ENCODE peak calls at places on chromosomes 4 and X, in four cellular contexts. Y is K562, Q is HepG2, V is GM12878. H is an unnamed sample.

GRCh38 chrX:31199770-31200114 is 127.9 kb upstream of the FTHL17 start:
- DNase-seq in Q (peak; percentile 59), Y (no peak), V (no peak), H (no peak)

GRCh38 chr4:148443550-148444295 is 1.5 kb upstream of the NR3C2 start:
- DNase-seq in Y (no peak), V (no peak), Q (no peak), H (no peak)

GRCh38 chr4:123412700-123413512 is 16.3 kb downstream of the SPRY1 start:
- DNase-seq in Y (no peak), Q (no peak), V (no peak), H (no peak)

GRCh38 chr4:68466185-68466584 is 18.9 kb downstream of the TMPRSS11E start:
- DNase-seq in Q (no peak), Y (no peak), V (no peak), H (no peak)

GRCh38 chr4:94349193-94349592 is 6.6 kb upstream of the HPGDS start:
- DNase-seq in Q (no peak), Y (no peak), V (no peak), H (no peak)

GRCh38 chr4:5267418-5267817 is 216.1 kb downstream of the STK32B start:
- DNase-seq in V (no peak), Y (no peak), Q (no peak), H (no peak)

GRCh38 chr4:176919631-176920030 is 126.9 kb upstream of the VEGFC start:
- DNase-seq in Q (no peak), Y (no peak), V (no peak), H (no peak)

GRCh38 chrX:143768976-143769375 is 48.4 kb upstream of the SPANXN2 start:
- DNase-seq in Y (no peak), V (no peak), Q (no peak), H (no peak)

GRCh38 chrX:28847423-28847822 is 260.2 kb downstream of the IL1RAPL1 start:
- DNase-seq in V (no peak), Y (no peak), Q (no peak), H (peak; percentile 1)

GRCh38 chr4:72286185-72286584 is 254.4 kb downstream of the NPFFR2 start:
- DNase-seq in Q (no peak), V (no peak), Y (no peak), H (no peak)

GRCh38 chr4:2793920-2794706 is 1.2 kb downstream of the SH3BP2 start:
- DNase-seq in Y (no peak), V (no peak), Q (peak; percentile 69), H (no peak)

GRCh38 chr4:22410645-22411247 is 105.1 kb downstream of the ADGRA3 start:
- DNase-seq in Y (no peak), Q (peak; percentile 14), V (no peak), H (no peak)

GRCh38 chr4:56535915-56536314 is 30.3 kb downstream of the ARL9 start:
- DNase-seq in V (no peak), Y (no peak), Q (no peak), H (no peak)

GRCh38 chr4:74433043-74433442 is 11.9 kb upstream of the AREG start:
- DNase-seq in Y (no peak), V (no peak), Q (no peak), H (no peak)

GRCh38 chrX:2654436-2655340 is 36.4 kb upstream of the CD99 start:
- DNase-seq in Y (peak; percentile 8), Q (peak; percentile 90), V (no peak), H (peak; percentile 10)

GRCh38 chr4:134470544-134470943 is 269.0 kb upstream of the PABPC4L start:
- DNase-seq in Q (peak; percentile 16), Y (no peak), V (no peak), H (no peak)

GRCh38 chr4:7213802-7214201 is 21.5 kb downstream of the SORCS2 start:
- DNase-seq in Q (no peak), V (no peak), Y (no peak), H (no peak)

GRCh38 chrX:103536071-103536470 is 16.8 kb upstream of the RAB40A start:
- DNase-seq in V (no peak), Y (no peak), Q (no peak), H (no peak)

GRCh38 chr4:149630079-149630478 is 185.6 kb downstream of the IQCM start:
- DNase-seq in Q (no peak), V (no peak), Y (no peak), H (no peak)

GRCh38 chr4:93764647-93765246 is 63.8 kb upstream of the ATOH1 start:
- DNase-seq in Y (peak; percentile 46), V (no peak), Q (peak; percentile 18), H (peak; percentile 40)

GRCh38 chr4:182876427-182876826 is 40.8 kb downstream of the DCTD start:
- DNase-seq in Q (no peak), Y (no peak), V (no peak), H (no peak)

GRCh38 chrX:83260288-83260687 is 247.8 kb upstream of the POU3F4 start:
- DNase-seq in Q (no peak), V (no peak), Y (no peak), H (no peak)

GRCh38 chr4:1728061-1728980 is 7.0 kb downstream of the TACC3 start:
- DNase-seq in Q (no peak), Y (no peak), V (no peak), H (no peak)

GRCh38 chr4:123827511-123827910 is 430.9 kb downstream of the SPRY1 start:
- DNase-seq in V (no peak), Q (no peak), Y (no peak), H (no peak)

GRCh38 chr4:119570401-119570800 is 58.2 kb downstream of the PDE5A start:
- DNase-seq in V (no peak), Q (no peak), Y (no peak), H (no peak)

GRCh38 chr4:107760281-107760947 is 40.4 kb upstream of the PAPSS1 start:
- DNase-seq in V (no peak), Y (no peak), Q (peak; percentile 23), H (peak; percentile 47)

GRCh38 chr4:93416337-93417102 is 412.0 kb upstream of the ATOH1 start:
- DNase-seq in V (no peak), Y (no peak), Q (no peak), H (no peak)

GRCh38 chr4:176789955-176790354 is 2.8 kb downstream of the VEGFC start:
- DNase-seq in Q (peak; percentile 31), V (no peak), Y (peak; percentile 13), H (peak; percentile 70)

GRCh38 chr4:82797591-82798081 is 960 bp downstream of the SCD5 start:
- DNase-seq in Y (no peak), V (no peak), Q (no peak), H (no peak)

GRCh38 chrX:118350221-118350620 is 4.3 kb downstream of the WDR44 start:
- DNase-seq in Q (no peak), V (no peak), Y (no peak), H (no peak)

GRCh38 chr4:3505231-3505630 is 27.0 kb downstream of the LRPAP1 start:
- DNase-seq in Q (no peak), V (no peak), Y (no peak), H (no peak)

GRCh38 chrX:41275661-41276609 is 58.0 kb upstream of the DDX3X start:
- DNase-seq in Y (peak; percentile 72), Q (peak; percentile 21), V (no peak), H (peak; percentile 81)

DNA sequence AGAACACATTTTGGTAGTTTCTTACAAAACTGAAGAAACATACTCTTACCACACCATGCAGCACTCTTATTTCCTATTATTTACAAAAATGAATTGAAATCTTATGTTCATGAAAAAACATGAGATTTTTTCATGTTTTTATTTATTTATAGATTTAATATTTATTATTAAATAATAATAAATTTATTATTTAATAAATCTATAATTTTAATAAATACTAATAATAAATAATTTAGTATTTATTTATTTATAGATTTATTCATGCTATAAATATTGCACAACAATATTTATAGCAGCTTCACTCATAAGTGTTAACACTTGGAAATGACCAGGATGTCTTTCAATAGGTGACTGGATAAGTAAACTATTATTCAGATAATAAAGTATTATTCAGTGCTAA is 91.6 kb upstream of the CPXCR1 start:
- DNase-seq in Y (no peak), Q (no peak), V (no peak), H (no peak)
- TF ChIP-seq MYC in Y (no peak), Q (no peak), V (no peak), H (no peak)

DNA sequence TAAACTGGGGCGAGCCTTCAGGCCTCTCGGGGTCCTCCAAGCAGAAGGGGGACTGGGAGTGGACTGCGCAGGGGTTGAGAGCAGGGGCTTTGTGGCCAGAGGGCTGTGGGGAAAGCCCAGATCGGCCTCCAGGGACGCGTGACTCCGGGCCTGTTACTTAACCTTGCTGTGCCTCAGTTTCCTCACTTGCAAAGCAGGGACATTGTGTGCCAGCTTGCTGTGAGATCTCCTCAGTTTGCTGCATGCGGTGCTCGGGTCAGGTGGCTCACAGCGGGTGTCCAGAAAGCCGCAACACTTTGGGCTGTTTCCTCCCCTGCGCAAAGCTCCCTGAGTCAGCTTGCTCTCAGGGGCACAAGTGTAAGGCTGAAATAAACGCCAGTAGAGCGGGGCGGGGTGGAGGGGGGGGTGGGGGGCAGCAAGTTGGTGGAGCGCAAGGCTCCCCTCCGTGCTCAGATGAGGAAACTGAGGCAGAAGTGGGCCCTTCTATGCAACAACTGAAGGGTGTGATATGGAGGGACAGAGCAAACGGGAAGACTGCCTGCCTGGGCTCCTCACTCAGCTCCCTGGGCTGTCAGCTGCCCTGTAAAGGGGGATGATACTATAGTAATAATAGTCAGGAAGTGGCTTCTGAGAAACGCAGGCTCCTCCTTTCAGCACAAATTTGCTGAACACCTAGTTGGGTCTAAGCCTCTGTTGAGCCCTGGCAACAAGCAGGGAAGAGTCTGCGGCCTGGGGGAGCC is 101.0 kb downstream of the HMX1 start:
- DNase-seq in Y (no peak), Q (no peak), V (no peak), H (no peak)
- TF ChIP-seq CHD4 in Y (no peak), Q (no peak), V (no peak), H (no peak)

GRCh38 chr4:122005064-122005755 is 53.4 kb upstream of the TRPC3 start:
- DNase-seq in Q (no peak), Y (no peak), V (no peak), H (no peak)

GRCh38 chr4:122007016-122007415 is 55.2 kb upstream of the TRPC3 start:
- DNase-seq in V (no peak), Y (no peak), Q (no peak), H (no peak)

GRCh38 chr4:122000849-122001248 is 49.0 kb upstream of the TRPC3 start:
- DNase-seq in Q (no peak), Y (no peak), V (no peak), H (no peak)

GRCh38 chr4:121998024-121998423 is 46.2 kb upstream of the TRPC3 start:
- DNase-seq in Y (no peak), V (no peak), Q (no peak), H (peak; percentile 6)

DNA sequence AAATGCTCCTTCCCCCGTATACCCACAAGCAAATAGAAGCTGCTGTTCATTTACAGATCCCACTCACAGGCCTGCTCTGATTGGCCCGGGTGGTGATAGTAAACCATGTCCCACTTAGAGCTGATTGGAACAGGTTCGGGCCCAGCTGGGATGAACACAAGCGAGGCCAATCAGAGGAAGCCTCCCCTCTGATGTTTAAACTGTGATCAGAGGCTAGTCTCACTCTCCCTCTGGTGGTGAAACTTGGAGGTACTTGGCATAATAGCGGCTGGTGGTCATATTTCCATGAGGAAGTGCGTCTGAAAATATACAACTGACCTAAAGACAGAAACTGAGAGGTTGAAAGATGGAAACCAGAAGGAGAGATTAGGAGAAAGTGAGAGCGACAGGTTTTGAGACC is 51.5 kb upstream of the TRPC3 start:
- DNase-seq in Q (peak; percentile 64), V (peak; percentile 11), Y (peak; percentile 82), H (peak; percentile 28)
- TF ChIP-seq MYC in Q (no peak), V (no peak), Y (no peak), H (no peak)

GRCh38 chrX:149909324-149910177 is 19.8 kb upstream of the HSFX4 start:
- DNase-seq in Q (no peak), V (no peak), Y (no peak), H (no peak)
- TF ChIP-seq CHD4 in Q (no peak), V (no peak), Y (no peak), H (no peak)

GRCh38 chrX:33434256-33435092 is 223.1 kb upstream of the DMD start:
- DNase-seq in Q (peak; percentile 9), V (no peak), Y (peak; percentile 4), H (peak; percentile 39)
- TF ChIP-seq MYC in Q (no peak), V (no peak), Y (no peak), H (no peak)

H was measured in A549.